ENCODE peak calls at places on chromosomes 7 and 10, in eight cellular contexts. G is uterus, D is A549, W is breast epithelium, U is tibial nerve, O is Peyer's patch, H is right lobe of liver, A is spleen. J is an unnamed sample.
A peak's percentile ranks its signal among the peaks of the same experiment; 100 is the strongest.

GRCh38 chr10:132335189-132336063 is 3.4 kb downstream of the LRRC27 start:
- DNase-seq in W (no peak), U (no peak), H (no peak), D (peak; percentile 16), O (no peak), A (peak; percentile 74), G (no peak), J (no peak)

GRCh38 chr7:106895246-106895864 is 30.3 kb downstream of the PIK3CG start:
- DNase-seq in U (no peak), G (no peak), H (no peak), W (no peak), O (no peak), A (peak; percentile 81), D (no peak), J (no peak)

GRCh38 chr10:77390481-77390891 is 247.1 kb downstream of the KCNMA1 start:
- DNase-seq in H (no peak), G (no peak), D (no peak), W (no peak), A (no peak), U (no peak), O (no peak), J (no peak)

GRCh38 chr7:1397491-1398327 is 61.6 kb downstream of the MICALL2 start:
- DNase-seq in H (no peak), G (no peak), U (no peak), D (no peak), A (no peak), W (no peak), O (no peak), J (no peak)

GRCh38 chr7:674454-675410 is 51.8 kb upstream of the DNAAF5 start:
- DNase-seq in H (no peak), W (no peak), D (no peak), O (no peak), A (peak; percentile 38), G (peak; percentile 80), U (no peak), J (peak; percentile 81)

GRCh38 chr10:116899626-116900025 is 50.3 kb downstream of the ENO4 start:
- DNase-seq in D (no peak), H (no peak), A (no peak), W (no peak), O (no peak), G (no peak), U (no peak), J (no peak)

GRCh38 chr10:44955408-44956070 is 4.1 kb upstream of the RASSF4 start:
- DNase-seq in U (peak; percentile 87), A (peak; percentile 48), D (no peak), H (no peak), W (no peak), O (no peak), G (peak; percentile 77), J (no peak)

GRCh38 chr10:110207805-110208613 is 604 bp downstream of the MXI1 start:
- DNase-seq in G (peak; percentile 52), W (no peak), O (peak; percentile 70), U (no peak), D (peak; percentile 53), H (peak; percentile 54), A (peak; percentile 88), J (peak; percentile 52)

GRCh38 chr10:17026686-17027485 is 102.7 kb downstream of the CUBN start:
- DNase-seq in H (no peak), W (no peak), O (no peak), A (no peak), D (no peak), U (no peak), G (no peak), J (no peak)

GRCh38 chr7:80641548-80641947 is 3.1 kb downstream of the CD36 start:
- DNase-seq in O (no peak), U (no peak), G (no peak), W (no peak), A (no peak), D (no peak), H (no peak), J (no peak)

GRCh38 chr7:1287629-1288225 is 55.1 kb downstream of the UNCX start:
- DNase-seq in H (peak; percentile 12), W (no peak), D (no peak), U (no peak), A (peak; percentile 64), G (no peak), O (no peak), J (no peak)

GRCh38 chr7:74175270-74175803 is 1.2 kb downstream of the EIF4H start:
- DNase-seq in O (no peak), W (no peak), A (no peak), U (no peak), D (no peak), H (no peak), G (no peak), J (no peak)

GRCh38 chr7:518630-519428 is 817 bp downstream of the PDGFA start:
- DNase-seq in A (no peak), D (peak; percentile 87), O (peak; percentile 94), W (peak; percentile 86), U (peak; percentile 41), H (peak; percentile 88), G (peak; percentile 79), J (peak; percentile 74)

GRCh38 chr7:92737706-92738105 is 98.7 kb downstream of the CDK6 start:
- DNase-seq in H (no peak), O (no peak), D (no peak), W (no peak), G (no peak), A (no peak), U (no peak), J (no peak)

GRCh38 chr7:144907577-144907976 is 71.7 kb upstream of the TPK1 start:
- DNase-seq in A (no peak), U (no peak), H (no peak), W (no peak), O (no peak), D (no peak), G (no peak), J (no peak)

GRCh38 chr7:34844401-34844800 is 186.4 kb downstream of the NPSR1 start:
- DNase-seq in D (no peak), H (no peak), O (no peak), W (no peak), G (no peak), U (no peak), A (no peak), J (no peak)

GRCh38 chr10:66398653-66399052 is 527.2 kb upstream of the LRRTM3 start:
- DNase-seq in O (no peak), D (no peak), H (no peak), G (no peak), W (no peak), U (no peak), A (no peak), J (no peak)

GRCh38 chr10:62076872-62077271 is 175.4 kb downstream of the ARID5B start:
- DNase-seq in U (no peak), H (no peak), A (no peak), W (no peak), G (no peak), O (no peak), D (peak; percentile 79), J (no peak)

GRCh38 chr10:121159670-121160069 is 308.5 kb downstream of the WDR11 start:
- DNase-seq in U (no peak), W (no peak), D (no peak), G (no peak), A (no peak), H (no peak), O (no peak), J (no peak)
- H3K27ac ChIP-seq in U (no peak overlapping the region), W (no peak overlapping the region), D (no peak overlapping the region), G (no peak overlapping the region), A (no peak overlapping the region), H (no peak overlapping the region), O (no peak overlapping the region), J (no peak overlapping the region)

GRCh38 chr10:35925511-35925910 is 283.4 kb upstream of the FZD8 start:
- DNase-seq in U (no peak), W (no peak), G (no peak), A (no peak), H (no peak), D (no peak), O (no peak), J (no peak)

GRCh38 chr10:35916791-35917190 is 274.7 kb upstream of the FZD8 start:
- DNase-seq in G (no peak), D (peak; percentile 13), W (no peak), U (no peak), A (no peak), O (no peak), H (no peak), J (no peak)

GRCh38 chr10:35924726-35925125 is 282.6 kb upstream of the FZD8 start:
- DNase-seq in D (no peak), W (no peak), U (no peak), G (no peak), A (no peak), O (no peak), H (no peak), J (no peak)

GRCh38 chr10:35921866-35922265 is 279.8 kb upstream of the FZD8 start:
- DNase-seq in D (no peak), U (no peak), W (no peak), G (no peak), O (no peak), H (no peak), A (no peak), J (no peak)
- TF ChIP-seq POLR2A in D (no peak), U (no peak), W (no peak), G (no peak), O (no peak), H (no peak), A (no peak), J (no peak)

DNA sequence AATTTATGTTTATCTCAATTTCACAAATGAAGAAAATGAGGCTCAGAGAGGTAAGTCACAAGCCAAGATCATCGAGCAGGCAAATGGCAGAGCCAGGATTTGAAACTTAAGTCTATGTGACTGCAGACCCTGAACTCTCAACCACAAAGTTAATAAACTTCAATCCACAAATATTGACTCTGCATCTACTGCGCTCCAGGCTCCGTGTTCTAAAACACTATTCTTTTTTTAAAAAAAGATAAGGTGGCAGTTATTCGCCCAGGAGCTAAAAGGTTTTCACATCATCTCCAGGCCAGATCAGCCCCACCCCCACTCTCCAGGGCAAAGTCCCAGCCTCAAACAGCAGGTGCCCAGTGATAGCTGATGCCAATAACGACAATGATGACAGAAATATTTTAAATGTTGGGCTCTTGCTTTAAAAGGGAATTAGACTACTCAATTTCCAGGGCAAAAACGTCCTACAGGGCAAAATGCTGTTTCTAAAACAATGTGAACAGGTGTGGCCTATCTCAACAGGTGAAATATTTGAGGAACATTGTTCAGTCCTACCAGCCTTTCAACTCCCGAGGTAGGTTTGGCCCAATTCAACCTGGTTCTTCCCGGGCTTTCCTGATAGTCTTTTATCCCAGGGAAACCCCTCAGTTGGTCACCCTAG is 85.2 kb downstream of the SORBS1 start:
- DNase-seq in G (no peak), A (no peak), H (peak; percentile 80), W (no peak), D (no peak), O (peak; percentile 83), U (no peak), J (no peak)
- H3K4me1 ChIP-seq in G (peaks cover 6% of the 10 kb centered on the region), A (peaks cover 14% of the 10 kb centered on the region), H (peaks cover 75% of the 10 kb centered on the region), W (peaks cover 20% of the 10 kb centered on the region), D (no peaks in the 10 kb centered on the region), O (peaks cover 5% of the 10 kb centered on the region), U (peaks cover 26% of the 10 kb centered on the region), J (peaks cover 3% of the 10 kb centered on the region)

GRCh38 chr10:71970869-71971268 is 6.7 kb downstream of the CHST3 start:
- DNase-seq in H (no peak), D (no peak), O (no peak), A (peak; percentile 50), U (no peak), G (no peak), W (no peak), J (no peak)
- H3K27ac ChIP-seq in H (no peak overlapping the region), D (peak overlapping the region; percentile 87), O (no peak overlapping the region), A (no peak overlapping the region), U (peak overlapping the region; percentile 98), G (no peak overlapping the region), W (peak overlapping the region; percentile 85), J (peak overlapping the region; percentile 32)

GRCh38 chr10:22321156-22321711 is 335 bp downstream of the BMI1 start:
- DNase-seq in W (no peak), U (peak; percentile 42), D (peak; percentile 82), G (peak; percentile 53), H (peak; percentile 65), A (peak; percentile 92), O (peak; percentile 80), J (peak; percentile 37)
- TF ChIP-seq POLR2A in W (no peak), U (peak; percentile 23), D (peak; percentile 37), G (no peak), H (peak; percentile 59), A (no peak), O (no peak), J (no peak)